ENCODE peak calls at places on chromosomes 3 and 15, in six cellular contexts. O, W, J, X, B and G are unnamed samples.
A peak's percentile ranks its signal among the peaks of the same experiment; 100 is the strongest.

GRCh38 chr3:9229325-9229724 is 20.1 kb downstream of the SRGAP3 start:
- DNase-seq in X (no peak), W (no peak), B (no peak), O (no peak), J (no peak), G (no peak)

GRCh38 chr15:44727462-44728231 is 8.7 kb upstream of the TRIM69 start:
- DNase-seq in X (no peak), J (no peak), O (no peak), W (no peak), B (no peak), G (no peak)

GRCh38 chr3:114418724-114419543 is 125.1 kb downstream of the TIGIT start:
- DNase-seq in J (peak; percentile 95), O (no peak), W (no peak), X (no peak), B (peak; percentile 45), G (peak; percentile 90)

GRCh38 chr15:41966920-41967465 is 5.4 kb downstream of the EHD4 start:
- DNase-seq in X (no peak), W (peak; percentile 20), O (peak; percentile 36), B (no peak), J (no peak), G (no peak)

GRCh38 chr3:42347928-42348327 is 62.5 kb downstream of the LYZL4 start:
- DNase-seq in X (no peak), J (no peak), W (no peak), O (no peak), B (no peak), G (no peak)

GRCh38 chr3:189690672-189691071 is 59.5 kb downstream of the TP63 start:
- DNase-seq in B (no peak), O (no peak), X (no peak), J (no peak), W (no peak), G (no peak)

GRCh38 chr3:119924111-119925094 is 142.5 kb downstream of the NR1I2 start:
- DNase-seq in B (no peak), X (no peak), O (no peak), J (no peak), W (no peak), G (no peak)

GRCh38 chr3:100425321-100425720 is 24.0 kb downstream of the LNP1 start:
- DNase-seq in J (no peak), B (no peak), O (no peak), X (no peak), W (no peak), G (no peak)

GRCh38 chr3:45644063-45644462 is 45.1 kb upstream of the SACM1L start:
- DNase-seq in W (no peak), O (no peak), J (peak; percentile 95), X (no peak), B (no peak), G (no peak)

GRCh38 chr3:112405845-112406244 is 72.9 kb downstream of the CD200 start:
- DNase-seq in J (peak; percentile 40), B (no peak), W (no peak), O (no peak), X (no peak), G (no peak)

GRCh38 chr3:38960953-38961622 is 90.7 kb downstream of the SCN11A start:
- DNase-seq in B (no peak), W (peak; percentile 52), J (peak; percentile 41), O (peak; percentile 90), X (peak; percentile 46), G (no peak)

GRCh38 chr15:75352186-75352585 is 5.3 kb downstream of the NEIL1 start:
- DNase-seq in W (no peak), O (no peak), J (no peak), B (no peak), X (no peak), G (no peak)
- TF ChIP-seq CTCF in W (no peak), O (no peak), J (no peak), B (no peak), X (no peak), G (no peak)

GRCh38 chr3:94162700-94163099 is 99.8 kb downstream of the NSUN3 start:
- DNase-seq in O (peak; percentile 57), B (no peak), J (peak; percentile 34), W (no peak), X (no peak), G (no peak)

GRCh38 chr3:94158461-94158860 is 95.6 kb downstream of the NSUN3 start:
- DNase-seq in J (no peak), W (no peak), B (no peak), O (no peak), X (no peak), G (no peak)

DNA sequence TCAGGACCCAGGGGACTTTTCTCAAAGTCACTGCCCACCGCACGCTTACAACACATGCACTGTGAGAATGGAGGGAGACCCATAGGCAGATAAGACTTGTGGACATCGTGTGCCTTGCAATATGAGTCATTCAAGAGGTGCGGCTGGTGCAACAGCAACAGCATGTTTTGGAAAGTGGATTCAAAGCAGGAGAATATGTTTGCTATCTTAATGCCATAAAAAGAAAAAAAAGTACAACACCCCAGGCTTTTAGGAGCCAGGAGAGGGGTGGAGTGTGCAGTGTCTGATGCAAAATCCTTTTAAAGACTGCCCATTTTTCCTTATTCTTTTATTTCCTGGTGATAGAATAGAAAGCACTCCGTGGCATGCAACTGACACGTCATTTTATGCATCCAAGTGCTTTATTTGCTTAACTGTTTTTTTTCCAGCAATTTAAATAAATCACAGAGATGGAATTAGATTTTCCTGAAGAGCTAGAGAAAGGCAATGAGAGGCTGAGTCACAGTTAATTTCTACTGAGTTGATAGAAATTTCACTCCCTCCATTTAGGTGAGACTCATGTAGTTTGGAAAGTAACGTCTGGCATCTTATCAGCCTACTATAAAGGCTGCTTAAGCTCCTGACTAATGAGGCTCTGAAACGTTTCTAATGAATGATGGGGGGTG is 96.3 kb downstream of the NSUN3 start:
- DNase-seq in O (no peak), J (peak; percentile 4), X (no peak), B (no peak), W (no peak), G (peak; percentile 5)
- H3K4me3 ChIP-seq in O (no peak overlapping the region), J (no peak overlapping the region), X (no peak overlapping the region), B (no peak overlapping the region), W (no peak overlapping the region), G (no peak overlapping the region)

DNA sequence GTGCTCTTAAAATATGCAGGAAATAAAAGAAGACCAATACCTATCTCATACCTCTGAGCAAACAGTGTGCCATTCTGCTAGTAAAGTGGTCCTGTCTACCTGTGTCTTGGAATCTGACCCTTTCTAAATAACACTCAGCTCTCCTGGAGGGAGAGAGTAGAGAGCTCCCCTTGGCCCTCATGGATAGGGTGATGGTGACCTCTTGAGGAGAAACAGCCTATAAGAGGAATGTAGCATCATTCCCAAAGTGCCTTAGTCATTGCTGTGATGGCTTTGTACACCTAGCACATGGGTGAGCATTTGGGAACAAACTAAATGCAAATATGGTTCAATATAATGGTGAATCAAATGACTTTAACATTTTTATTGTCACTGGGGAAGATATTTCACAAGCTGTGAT is 10.0 kb downstream of the SNTN start:
- DNase-seq in J (no peak), O (peak; percentile 66), B (no peak), X (no peak), W (no peak), G (no peak)
- TF ChIP-seq CTCF in J (peak; percentile 10), O (peak; percentile 73), B (no peak), X (no peak), W (peak; percentile 16), G (peak; percentile 38)

GRCh38 chr3:183448369-183449128 is 20.1 kb upstream of the MCF2L2 start:
- DNase-seq in X (no peak), W (no peak), O (no peak), J (no peak), B (no peak), G (no peak)
- H3K4me3 ChIP-seq in X (no peak overlapping the region), W (peak overlapping the region; percentile 74), O (peak overlapping the region; percentile 98), J (peak overlapping the region; percentile 26), B (peak overlapping the region; percentile 80), G (no peak overlapping the region)